ENCODE peak calls at places on chromosomes 1 and 21, in six cellular contexts. G is fibroblast of mammary gland; B is naive thymus-derived CD4-positive, alpha-beta T cell; M is trophoblast cell; Z is heart right ventricle; C is AG10803. T is an unnamed sample.

GRCh38 chr1:107073493-107073892 is 17.0 kb downstream of the PRMT6 start:
- DNase-seq in G (no peak), B (no peak), Z (no peak), C (no peak), M (no peak), T (no peak)

GRCh38 chr21:25369524-25370300 is 237.6 kb downstream of the MRPL39 start:
- DNase-seq in C (peak; percentile 85), M (no peak), Z (no peak), B (no peak), G (peak; percentile 69), T (no peak)

GRCh38 chr1:218625393-218625792 is 280.3 kb downstream of the TGFB2 start:
- DNase-seq in G (no peak), B (no peak), Z (no peak), M (no peak), C (no peak), T (no peak)

GRCh38 chr1:115266729-115267421 is 71.2 kb downstream of the NGF start:
- DNase-seq in B (no peak), C (peak; percentile 63), M (no peak), Z (peak; percentile 42), G (peak; percentile 82), T (no peak)

GRCh38 chr21:15088483-15088882 is 23.7 kb upstream of the NRIP1 start:
- DNase-seq in B (no peak), G (no peak), M (no peak), C (no peak), Z (no peak), T (no peak)

GRCh38 chr1:23556661-23557470 is 2.4 kb downstream of the ID3 start:
- DNase-seq in Z (no peak), M (peak; percentile 85), G (peak; percentile 72), C (peak; percentile 62), B (no peak), T (no peak)

GRCh38 chr1:182183606-182184005 is 122.1 kb upstream of the ZNF648 start:
- DNase-seq in Z (no peak), C (no peak), B (no peak), M (no peak), G (no peak), T (no peak)

GRCh38 chr1:110780600-110781484 is 92.1 kb upstream of the CD53 start:
- DNase-seq in G (peak; percentile 78), B (peak; percentile 48), Z (peak; percentile 38), M (peak; percentile 94), C (peak; percentile 54), T (peak; percentile 85)

GRCh38 chr1:117710710-117711109 is 104.9 kb downstream of the TENT5C start:
- DNase-seq in M (peak; percentile 7), Z (no peak), B (no peak), G (peak; percentile 12), C (no peak), T (peak; percentile 18)

GRCh38 chr1:184639205-184639604 is 115.5 kb downstream of the EDEM3 start:
- DNase-seq in G (no peak), M (no peak), B (no peak), C (no peak), Z (no peak), T (no peak)

GRCh38 chr1:18725231-18725895 is 94.7 kb downstream of the PAX7 start:
- DNase-seq in G (no peak), M (no peak), B (no peak), C (no peak), Z (no peak), T (no peak)

GRCh38 chr1:65630855-65631254 is 161.8 kb upstream of the PDE4B start:
- DNase-seq in B (no peak), M (no peak), C (no peak), Z (no peak), G (peak; percentile 14), T (no peak)

GRCh38 chr1:232648316-232648715 is 18.4 kb upstream of the SIPA1L2 start:
- DNase-seq in C (no peak), B (no peak), G (peak; percentile 29), M (no peak), Z (no peak), T (peak; percentile 44)

GRCh38 chr1:44501022-44501910 is 96.2 kb downstream of the RNF220 start:
- DNase-seq in G (no peak), M (no peak), B (no peak), C (no peak), Z (peak; percentile 35), T (no peak)

GRCh38 chr21:29295066-29295650 is 3.6 kb upstream of the BACH1 start:
- DNase-seq in G (no peak), C (no peak), B (no peak), Z (no peak), M (no peak), T (no peak)

GRCh38 chr1:36734356-36734755 is 251.6 kb upstream of the CSF3R start:
- DNase-seq in M (no peak), C (no peak), G (no peak), Z (no peak), B (no peak), T (no peak)

GRCh38 chr1:82453511-82454185 is 652.9 kb downstream of the ADGRL2 start:
- DNase-seq in M (peak; percentile 92), G (no peak), B (no peak), Z (no peak), C (no peak), T (no peak)

GRCh38 chr1:91133240-91133639 is 111.4 kb upstream of the ZNF644 start:
- DNase-seq in C (no peak), B (no peak), M (no peak), G (no peak), Z (no peak), T (no peak)

GRCh38 chr1:230091473-230092231 is 24.6 kb downstream of the GALNT2 start:
- DNase-seq in M (no peak), Z (no peak), G (peak; percentile 71), B (no peak), C (peak; percentile 30), T (no peak)

GRCh38 chr1:85078903-85079302 is 30.6 kb upstream of the MCOLN3 start:
- DNase-seq in Z (no peak), M (peak; percentile 28), B (no peak), C (peak; percentile 21), G (peak; percentile 43), T (no peak)

GRCh38 chr1:177122461-177122860 is 42.1 kb downstream of the ASTN1 start:
- DNase-seq in B (no peak), M (no peak), Z (no peak), C (no peak), G (no peak), T (no peak)

GRCh38 chr1:210201671-210202070 is 30.9 kb upstream of the SERTAD4 start:
- DNase-seq in M (no peak), G (peak; percentile 6), Z (no peak), B (no peak), C (peak; percentile 18), T (no peak)

GRCh38 chr1:88302843-88303486 is 381.1 kb upstream of the PKN2 start:
- DNase-seq in G (peak; percentile 38), Z (no peak), B (no peak), M (peak; percentile 58), C (peak; percentile 43), T (peak; percentile 4)

GRCh38 chr1:197761654-197762053 is 13.6 kb downstream of the DENND1B start:
- DNase-seq in G (no peak), M (no peak), Z (no peak), C (no peak), B (no peak), T (peak; percentile 60)

GRCh38 chr1:175317309-175317708 is 124.7 kb upstream of the KIAA0040 start:
- DNase-seq in Z (no peak), M (peak; percentile 38), G (peak; percentile 7), B (no peak), C (no peak), T (peak; percentile 37)

GRCh38 chr1:58738873-58739272 is 39.0 kb upstream of the MYSM1 start:
- DNase-seq in C (no peak), M (peak; percentile 4), G (no peak), Z (no peak), B (no peak), T (no peak)

GRCh38 chr1:50735443-50735842 is 224.6 kb downstream of the FAF1 start:
- DNase-seq in C (peak; percentile 41), B (no peak), G (peak; percentile 44), M (peak; percentile 63), Z (no peak), T (peak; percentile 30)

GRCh38 chr1:180628646-180629045 is 3.2 kb upstream of the XPR1 start:
- DNase-seq in B (no peak), Z (no peak), C (no peak), M (no peak), G (no peak), T (no peak)

GRCh38 chr1:235503333-235504121 is 725 bp downstream of the B3GALNT2 start:
- DNase-seq in G (peak; percentile 46), B (peak; percentile 25), M (peak; percentile 82), C (peak; percentile 41), Z (peak; percentile 68), T (no peak)

GRCh38 chr21:34880401-34880800 is 168.7 kb downstream of the RUNX1 start:
- DNase-seq in G (no peak), B (no peak), M (peak; percentile 92), C (no peak), Z (no peak), T (no peak)

GRCh38 chr21:34881894-34882371 is 167.2 kb downstream of the RUNX1 start:
- DNase-seq in C (peak; percentile 81), G (peak; percentile 87), M (peak; percentile 94), B (no peak), Z (no peak), T (no peak)

GRCh38 chr21:34883501-34884271 is 165.4 kb downstream of the RUNX1 start:
- DNase-seq in Z (no peak), C (no peak), G (no peak), M (no peak), B (no peak), T (no peak)

GRCh38 chr21:34882719-34883131 is 166.4 kb downstream of the RUNX1 start:
- DNase-seq in C (no peak), B (no peak), G (no peak), Z (no peak), M (peak; percentile 40), T (no peak)

GRCh38 chr21:34881421-34881820 is 167.7 kb downstream of the RUNX1 start:
- DNase-seq in B (no peak), Z (no peak), G (peak; percentile 45), C (peak; percentile 68), M (peak; percentile 71), T (no peak)
- H3K4me3 ChIP-seq in B (no peak overlapping the region), Z (no peak overlapping the region), G (no peak overlapping the region), C (peak overlapping the region; percentile 81), M (no peak overlapping the region), T (no peak overlapping the region)

GRCh38 chr21:33022828-33023573 is 2.7 kb upstream of the OLIG2 start:
- DNase-seq in C (no peak), G (no peak), M (no peak), B (no peak), Z (no peak), T (no peak)
- H3K4me3 ChIP-seq in C (no peak overlapping the region), G (no peak overlapping the region), M (no peak overlapping the region), B (no peak overlapping the region), Z (no peak overlapping the region), T (no peak overlapping the region)

DNA sequence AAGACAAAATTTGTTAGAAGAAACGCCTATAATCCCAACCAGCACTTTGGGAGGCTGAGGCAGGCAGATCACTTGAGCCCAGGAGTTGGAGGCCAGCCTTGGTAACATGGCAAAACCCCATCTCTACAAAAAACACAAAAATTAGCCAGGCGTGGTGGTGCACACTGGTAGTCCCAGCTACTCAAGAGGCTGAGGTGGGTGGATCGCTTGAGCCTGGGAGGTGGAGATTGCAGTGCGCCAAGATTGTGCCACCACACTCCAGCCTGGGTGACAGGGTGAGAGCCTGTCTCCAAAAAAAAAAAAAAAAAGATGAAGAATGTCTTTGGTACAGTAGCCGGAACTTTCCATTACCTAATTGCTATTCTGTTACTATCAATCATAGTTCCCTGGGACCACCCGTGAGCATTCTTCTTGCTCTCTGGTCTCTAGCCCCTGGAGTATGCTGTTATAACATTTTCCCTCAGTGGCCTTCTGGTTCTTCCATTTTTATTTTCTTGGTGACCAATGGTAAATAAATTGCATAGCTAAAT is 43.4 kb downstream of the WASF2 start:
- DNase-seq in Z (no peak), C (no peak), M (no peak), B (no peak), G (no peak), T (no peak)
- H3K4me3 ChIP-seq in Z (no peak overlapping the region), C (no peak overlapping the region), M (no peak overlapping the region), B (no peak overlapping the region), G (no peak overlapping the region), T (no peak overlapping the region)

GRCh38 chr1:150763631-150764223 is 1.9 kb downstream of the CTSS start:
- DNase-seq in G (no peak), M (no peak), B (no peak), C (no peak), Z (no peak), T (no peak)
- H3K4me3 ChIP-seq in G (no peak overlapping the region), M (no peak overlapping the region), B (peak overlapping the region; percentile 29), C (no peak overlapping the region), Z (peak overlapping the region; percentile 36), T (no peak overlapping the region)